ENCODE peak calls at places on chromosomes 11 and 22, in nine cellular contexts. One of them, this sample, is unnamed.

GRCh38 chr22:20259336-20259705 is 8.8 kb downstream of the RTN4R start:
- DNase-seq in foreskin fibroblast: no peak
- DNase-seq in mucosa of descending colon: no peak
- DNase-seq in amniotic stem cell: no peak
- DNase-seq in ACHN: no peak
- DNase-seq in stimulated activated CD4-positive, alpha-beta T cell treated with anti-CD3 and anti-CD28 coated beads, TNF-alpha, amount 100 ng/mL, for 4 hours: no peak
- DNase-seq in T-helper 2 cell: no peak
- DNase-seq in SW 1271: no peak
- DNase-seq in A549: no peak
- DNase-seq in this sample: no peak

GRCh38 chr22:44362249-44363040 is 49.7 kb upstream of the SHISAL1 start:
- DNase-seq in mucosa of descending colon: no peak
- DNase-seq in A549: no peak
- DNase-seq in ACHN: no peak
- DNase-seq in amniotic stem cell: no peak
- DNase-seq in foreskin fibroblast: peak
- DNase-seq in stimulated activated CD4-positive, alpha-beta T cell treated with anti-CD3 and anti-CD28 coated beads, TNF-alpha, amount 100 ng/mL, for 4 hours: no peak
- DNase-seq in T-helper 2 cell: no peak
- DNase-seq in SW 1271: no peak
- DNase-seq in this sample: no peak

GRCh38 chr11:19241260-19242183 is 777 bp upstream of the E2F8 start:
- DNase-seq in T-helper 2 cell: no peak
- DNase-seq in amniotic stem cell: no peak
- DNase-seq in foreskin fibroblast: peak
- DNase-seq in A549: peak
- DNase-seq in stimulated activated CD4-positive, alpha-beta T cell treated with anti-CD3 and anti-CD28 coated beads, TNF-alpha, amount 100 ng/mL, for 4 hours: no peak
- DNase-seq in SW 1271: peak
- DNase-seq in mucosa of descending colon: peak
- DNase-seq in ACHN: peak
- DNase-seq in this sample: no peak

GRCh38 chr22:20858615-20859416 is at the start of the genes PI4KA and SNAP29:
- DNase-seq in T-helper 2 cell: peak
- DNase-seq in stimulated activated CD4-positive, alpha-beta T cell treated with anti-CD3 and anti-CD28 coated beads, TNF-alpha, amount 100 ng/mL, for 4 hours: peak
- DNase-seq in amniotic stem cell: peak
- DNase-seq in ACHN: peak
- DNase-seq in A549: peak
- DNase-seq in mucosa of descending colon: peak
- DNase-seq in SW 1271: peak
- DNase-seq in foreskin fibroblast: peak
- DNase-seq in this sample: peak

GRCh38 chr11:87038235-87038960 is 664 bp downstream of the TMEM135 start:
- DNase-seq in ACHN: peak
- DNase-seq in foreskin fibroblast: peak
- DNase-seq in T-helper 2 cell: no peak
- DNase-seq in SW 1271: no peak
- DNase-seq in amniotic stem cell: no peak
- DNase-seq in A549: no peak
- DNase-seq in mucosa of descending colon: no peak
- DNase-seq in stimulated activated CD4-positive, alpha-beta T cell treated with anti-CD3 and anti-CD28 coated beads, TNF-alpha, amount 100 ng/mL, for 4 hours: no peak
- DNase-seq in this sample: no peak

GRCh38 chr11:111923351-111923788 is 4.7 kb downstream of the C11orf52 start:
- DNase-seq in stimulated activated CD4-positive, alpha-beta T cell treated with anti-CD3 and anti-CD28 coated beads, TNF-alpha, amount 100 ng/mL, for 4 hours: no peak
- DNase-seq in T-helper 2 cell: no peak
- DNase-seq in foreskin fibroblast: peak
- DNase-seq in A549: no peak
- DNase-seq in SW 1271: no peak
- DNase-seq in mucosa of descending colon: no peak
- DNase-seq in ACHN: no peak
- DNase-seq in amniotic stem cell: no peak
- DNase-seq in this sample: no peak

GRCh38 chr11:84019576-84020194 is 733.5 kb upstream of the CCDC90B start:
- DNase-seq in T-helper 2 cell: no peak
- DNase-seq in foreskin fibroblast: no peak
- DNase-seq in A549: no peak
- DNase-seq in mucosa of descending colon: no peak
- DNase-seq in SW 1271: peak
- DNase-seq in stimulated activated CD4-positive, alpha-beta T cell treated with anti-CD3 and anti-CD28 coated beads, TNF-alpha, amount 100 ng/mL, for 4 hours: no peak
- DNase-seq in ACHN: peak
- DNase-seq in amniotic stem cell: no peak
- DNase-seq in this sample: no peak

GRCh38 chr22:37281646-37282384 is 493 bp upstream of the CYTH4 start:
- DNase-seq in stimulated activated CD4-positive, alpha-beta T cell treated with anti-CD3 and anti-CD28 coated beads, TNF-alpha, amount 100 ng/mL, for 4 hours: no peak
- DNase-seq in ACHN: no peak
- DNase-seq in T-helper 2 cell: no peak
- DNase-seq in amniotic stem cell: no peak
- DNase-seq in A549: no peak
- DNase-seq in SW 1271: no peak
- DNase-seq in mucosa of descending colon: no peak
- DNase-seq in foreskin fibroblast: no peak
- DNase-seq in this sample: no peak

GRCh38 chr11:12845739-12846358 is 163.3 kb upstream of the RASSF10 start:
- DNase-seq in ACHN: no peak
- DNase-seq in amniotic stem cell: no peak
- DNase-seq in mucosa of descending colon: peak
- DNase-seq in foreskin fibroblast: peak
- DNase-seq in A549: peak
- DNase-seq in SW 1271: no peak
- DNase-seq in stimulated activated CD4-positive, alpha-beta T cell treated with anti-CD3 and anti-CD28 coated beads, TNF-alpha, amount 100 ng/mL, for 4 hours: no peak
- DNase-seq in T-helper 2 cell: no peak
- DNase-seq in this sample: no peak

GRCh38 chr11:67463680-67464410 is 5.2 kb downstream of the TMEM134 start:
- DNase-seq in T-helper 2 cell: no peak
- DNase-seq in A549: peak
- DNase-seq in amniotic stem cell: no peak
- DNase-seq in SW 1271: peak
- DNase-seq in foreskin fibroblast: no peak
- DNase-seq in stimulated activated CD4-positive, alpha-beta T cell treated with anti-CD3 and anti-CD28 coated beads, TNF-alpha, amount 100 ng/mL, for 4 hours: no peak
- DNase-seq in ACHN: peak
- DNase-seq in mucosa of descending colon: no peak
- DNase-seq in this sample: no peak

GRCh38 chr22:25759825-25760231 is 17.8 kb downstream of the MYO18B start:
- DNase-seq in amniotic stem cell: peak
- DNase-seq in T-helper 2 cell: no peak
- DNase-seq in stimulated activated CD4-positive, alpha-beta T cell treated with anti-CD3 and anti-CD28 coated beads, TNF-alpha, amount 100 ng/mL, for 4 hours: no peak
- DNase-seq in mucosa of descending colon: no peak
- DNase-seq in A549: peak
- DNase-seq in ACHN: peak
- DNase-seq in SW 1271: peak
- DNase-seq in foreskin fibroblast: peak
- DNase-seq in this sample: peak

GRCh38 chr22:41638124-41638523 is 17.0 kb downstream of the XRCC6 start:
- DNase-seq in ACHN: no peak
- DNase-seq in A549: peak
- DNase-seq in stimulated activated CD4-positive, alpha-beta T cell treated with anti-CD3 and anti-CD28 coated beads, TNF-alpha, amount 100 ng/mL, for 4 hours: no peak
- DNase-seq in SW 1271: no peak
- DNase-seq in mucosa of descending colon: no peak
- DNase-seq in amniotic stem cell: no peak
- DNase-seq in foreskin fibroblast: no peak
- DNase-seq in T-helper 2 cell: no peak
- DNase-seq in this sample: no peak

GRCh38 chr11:61473370-61474025 is 35.1 kb upstream of the LRRC10B start:
- DNase-seq in stimulated activated CD4-positive, alpha-beta T cell treated with anti-CD3 and anti-CD28 coated beads, TNF-alpha, amount 100 ng/mL, for 4 hours: no peak
- DNase-seq in T-helper 2 cell: no peak
- DNase-seq in SW 1271: no peak
- DNase-seq in amniotic stem cell: peak
- DNase-seq in ACHN: no peak
- DNase-seq in A549: no peak
- DNase-seq in foreskin fibroblast: peak
- DNase-seq in mucosa of descending colon: peak
- DNase-seq in this sample: peak

This sample was measured in keratinocyte.